ENCODE peak calls at places on chromosome 22, in five cellular contexts. G is pancreas, F is A549, B is fibroblast of the aortic adventitia, C is adrenal gland. R is an unnamed sample.
A peak's percentile ranks its signal among the peaks of the same experiment; 100 is the strongest.

GRCh38 chr22:22893891-22894739 is 6.5 kb downstream of the IGLL5 start:
- DNase-seq in F (no peak), B (no peak), G (no peak), C (no peak), R (no peak)

GRCh38 chr22:27105142-27106025 is 448.0 kb downstream of the MIAT start:
- DNase-seq in G (no peak), F (no peak), C (peak; percentile 90), B (peak; percentile 96), R (no peak)

GRCh38 chr22:40058265-40058664 is 63.5 kb downstream of the FAM83F start:
- DNase-seq in B (no peak), G (no peak), F (no peak), C (no peak), R (no peak)

GRCh38 chr22:40388231-40388630 is 17.8 kb downstream of the SGSM3 start:
- DNase-seq in G (no peak), F (no peak), C (no peak), B (no peak), R (no peak)

GRCh38 chr22:23113067-23113846 is 28.5 kb downstream of the RSPH14 start:
- DNase-seq in C (no peak), F (no peak), B (peak; percentile 14), G (no peak), R (no peak)

GRCh38 chr22:48806227-48806781 is 1021.4 kb downstream of the BRD1 start:
- DNase-seq in G (no peak), F (no peak), C (no peak), B (no peak), R (no peak)

GRCh38 chr22:22133910-22134309 is 110.7 kb upstream of the VPREB1 start:
- DNase-seq in C (no peak), G (no peak), B (no peak), F (no peak), R (no peak)

GRCh38 chr22:21837184-21837979 is 30.1 kb downstream of the MAPK1 start:
- DNase-seq in F (peak; percentile 9), G (no peak), B (peak; percentile 85), C (peak; percentile 51), R (no peak)

GRCh38 chr22:39593061-39593930 is 22.7 kb downstream of the CACNA1I start:
- DNase-seq in G (no peak), C (peak; percentile 93), B (no peak), F (no peak), R (no peak)

GRCh38 chr22:29306175-29306829 is at the start of gene GAS2L1:
- DNase-seq in B (peak; percentile 76), F (peak; percentile 86), C (peak; percentile 83), G (peak; percentile 92), R (peak; percentile 95)

GRCh38 chr22:36900225-36900624 is 13.2 kb upstream of the CSF2RB start:
- DNase-seq in F (no peak), G (no peak), B (no peak), C (no peak), R (no peak)

GRCh38 chr22:48316876-48317250 is 1510.8 kb downstream of the BRD1 start:
- DNase-seq in B (no peak), F (no peak), G (no peak), C (no peak), R (no peak)

GRCh38 chr22:23603266-23603665 is 23.2 kb upstream of the IGLL1 start:
- DNase-seq in C (no peak), F (no peak), G (no peak), B (no peak), R (no peak)

GRCh38 chr22:49536571-49537131 is 291.0 kb downstream of the BRD1 start:
- DNase-seq in F (no peak), B (no peak), C (no peak), G (no peak), R (no peak)

GRCh38 chr22:46047841-46048595 is 71.1 kb upstream of the WNT7B start:
- DNase-seq in G (peak; percentile 42), C (peak; percentile 27), B (no peak), F (no peak), R (no peak)

GRCh38 chr22:48884786-48885185 is 942.9 kb downstream of the BRD1 start:
- DNase-seq in G (peak; percentile 25), C (peak; percentile 5), F (no peak), B (no peak), R (peak; percentile 80)

GRCh38 chr22:38781033-38781432 is 12.9 kb downstream of the DNAL4 start:
- DNase-seq in G (no peak), C (no peak), F (no peak), B (no peak), R (no peak)

GRCh38 chr22:47019012-47019790 is 256.8 kb downstream of the TBC1D22A start:
- DNase-seq in C (no peak), B (no peak), F (no peak), G (peak; percentile 56), R (no peak)

GRCh38 chr22:20571531-20572007 is 64.2 kb downstream of the MED15 start:
- DNase-seq in C (no peak), F (peak; percentile 28), B (peak; percentile 34), G (peak; percentile 67), R (no peak)

GRCh38 chr22:46068908-46069481 is 81.3 kb upstream of the PPARA start:
- DNase-seq in F (no peak), G (peak; percentile 56), C (peak; percentile 31), B (peak; percentile 71), R (no peak)

GRCh38 chr22:28801845-28802594 is 1.7 kb upstream of the XBP1 start:
- DNase-seq in G (no peak), F (no peak), B (no peak), C (no peak), R (no peak)

GRCh38 chr22:21651521-21652009 is 9.5 kb downstream of the SDF2L1 start:
- DNase-seq in G (no peak), F (no peak), C (no peak), B (no peak), R (no peak)

GRCh38 chr22:41380993-41381328 is 781 bp upstream of the TEF start:
- DNase-seq in C (peak; percentile 95), G (no peak), F (peak; percentile 37), B (peak; percentile 98), R (no peak)

GRCh38 chr22:19853058-19853878 is 1.4 kb downstream of the GNB1L start:
- DNase-seq in G (peak; percentile 58), F (no peak), B (no peak), C (peak; percentile 18), R (peak; percentile 64)

GRCh38 chr22:42064629-42065028 is 6.0 kb downstream of the NAGA start:
- DNase-seq in F (no peak), C (no peak), G (no peak), B (no peak), R (peak; percentile 38)

GRCh38 chr22:41003976-41004375 is 52.8 kb downstream of the RBX1 start:
- DNase-seq in F (no peak), G (no peak), C (no peak), B (no peak), R (no peak)

GRCh38 chr22:41555325-41555724 is 5.5 kb upstream of the CSDC2 start:
- DNase-seq in B (no peak), F (no peak), G (no peak), C (no peak), R (no peak)

GRCh38 chr22:20551805-20552449 is 44.5 kb downstream of the MED15 start:
- DNase-seq in F (no peak), C (no peak), B (peak; percentile 47), G (no peak), R (no peak)

GRCh38 chr22:22167791-22168189 is 76.8 kb upstream of the VPREB1 start:
- DNase-seq in B (no peak), F (no peak), G (no peak), C (no peak), R (no peak)

GRCh38 chr22:21016644-21017420 is 1.9 kb downstream of the P2RX6 start:
- DNase-seq in F (no peak), C (no peak), B (no peak), G (peak; percentile 14), R (no peak)

GRCh38 chr22:19103881-19104821 is 18.1 kb downstream of the DGCR2 start:
- DNase-seq in B (peak; percentile 22), F (no peak), G (peak; percentile 90), C (no peak), R (no peak)

GRCh38 chr22:29310065-29310862 is 3.8 kb downstream of the GAS2L1 start:
- DNase-seq in G (no peak), F (no peak), B (no peak), C (no peak), R (no peak)

GRCh38 chr22:37854946-37855345 is 5.7 kb downstream of the EIF3L start:
- DNase-seq in G (no peak), B (no peak), C (no peak), F (no peak), R (no peak)

GRCh38 chr22:46560696-46561295 is 23.4 kb upstream of the CELSR1 start:
- DNase-seq in F (no peak), B (no peak), G (no peak), C (no peak), R (no peak)

DNA sequence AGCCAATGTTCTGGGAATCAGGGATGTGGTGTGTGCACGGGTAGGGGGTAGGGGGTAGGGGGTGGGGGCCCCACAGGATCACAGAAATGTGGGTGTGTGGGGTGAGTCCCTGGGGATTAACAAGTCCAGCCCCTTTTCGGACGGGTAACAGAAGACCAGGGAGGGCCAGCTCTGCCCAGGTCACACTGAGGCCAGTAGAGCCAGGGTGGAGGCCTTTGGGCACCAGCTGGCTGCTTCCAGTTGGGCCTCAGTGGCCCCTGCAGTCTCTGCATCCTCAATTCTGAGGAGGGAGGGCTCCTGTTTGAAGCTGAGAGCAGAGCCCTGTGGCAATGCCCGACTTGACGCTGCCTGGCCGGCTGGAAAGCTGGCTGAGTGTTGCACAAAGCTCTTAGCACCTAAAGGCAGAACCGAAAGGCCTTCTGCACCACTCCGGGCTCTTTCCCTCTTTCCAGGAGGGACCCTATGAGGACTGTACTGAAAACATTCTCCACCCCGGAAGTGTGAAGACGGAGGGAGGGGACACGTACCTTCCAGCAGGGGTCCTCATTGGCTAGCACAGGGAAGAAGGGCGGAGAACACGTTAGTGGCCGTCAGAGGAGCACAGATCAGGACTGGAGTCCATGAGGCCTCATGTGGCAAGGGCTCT is 120.4 kb downstream of the PHF21B start:
- DNase-seq in G (no peak), F (no peak), B (no peak), C (no peak), R (no peak)
- TF ChIP-seq CTCF in G (no peak), F (no peak), B (no peak), C (no peak), R (no peak)

GRCh38 chr22:44615146-44615545 is 86.9 kb upstream of the PRR5 start:
- DNase-seq in G (no peak), F (no peak), C (no peak), B (no peak), R (no peak)
- TF ChIP-seq CTCF in G (no peak), F (no peak), C (no peak), B (no peak), R (no peak)

GRCh38 chr22:34804588-34804987 is 261.4 kb upstream of the ISX start:
- DNase-seq in F (no peak), C (no peak), G (no peak), B (no peak), R (no peak)
- TF ChIP-seq CTCF in F (no peak), C (no peak), G (no peak), B (no peak), R (no peak)

GRCh38 chr22:30488121-30488520 is 16.3 kb upstream of the SEC14L3 start:
- DNase-seq in G (no peak), B (no peak), F (no peak), C (no peak), R (no peak)

GRCh38 chr22:30491381-30491780 is 14.1 kb downstream of the SEC14L4 start:
- DNase-seq in C (no peak), B (no peak), G (no peak), F (no peak), R (no peak)

GRCh38 chr22:30486661-30487115 is 14.9 kb upstream of the SEC14L3 start:
- DNase-seq in C (no peak), B (no peak), F (peak; percentile 24), G (no peak), R (no peak)

GRCh38 chr22:30492144-30492543 is 13.4 kb downstream of the SEC14L4 start:
- DNase-seq in G (no peak), F (no peak), B (no peak), C (no peak), R (no peak)

GRCh38 chr22:30490399-30490798 is 15.1 kb downstream of the SEC14L4 start:
- DNase-seq in F (no peak), G (no peak), B (no peak), C (no peak), R (no peak)
- TF ChIP-seq CTCF in F (no peak), G (no peak), B (peak; percentile 7), C (no peak), R (no peak)

R was measured in osteocyte.